ENCODE peak calls at places on chromosomes 5 and 9, in five cellular contexts. Q is progenitor cell of endocrine pancreas, M is psoas muscle, D is fibroblast of lung, U is astrocyte of the spinal cord. E is an unnamed sample.

GRCh38 chr9:98222885-98223640 is 30.6 kb upstream of the CORO2A start:
- DNase-seq in Q (no peak), M (no peak), D (peak), U (peak), E (no peak)

GRCh38 chr5:17360879-17361278 is 137.2 kb upstream of the TAF11L2 start:
- DNase-seq in Q (no peak), M (no peak), D (no peak), U (no peak), E (no peak)

GRCh38 chr9:113609562-113610318 is 146.2 kb downstream of the RGS3 start:
- DNase-seq in Q (peak), M (peak), D (peak), U (no peak), E (no peak)

GRCh38 chr9:113913426-113914195 is 37.5 kb downstream of the ZNF618 start:
- DNase-seq in Q (no peak), M (peak), D (no peak), U (peak), E (no peak)

GRCh38 chr9:84254972-84255371 is 85.6 kb downstream of the SLC28A3 start:
- DNase-seq in Q (no peak), M (no peak), D (no peak), U (no peak), E (no peak)

GRCh38 chr5:122785294-122785693 is 10.4 kb downstream of the SNX2 start:
- DNase-seq in Q (no peak), M (no peak), D (no peak), U (no peak), E (no peak)

GRCh38 chr5:103569313-103570060 is 6.9 kb upstream of the NUDT12 start:
- DNase-seq in Q (no peak), M (no peak), D (peak), U (no peak), E (no peak)

GRCh38 chr5:131214828-131215227 is 44.1 kb downstream of the LYRM7 start:
- DNase-seq in Q (no peak), M (no peak), D (no peak), U (no peak), E (no peak)

GRCh38 chr9:38087934-38088925 is 19.2 kb upstream of the SHB start:
- DNase-seq in Q (peak), M (peak), D (peak), U (peak), E (peak)

GRCh38 chr5:99019812-99020697 is 91.2 kb upstream of the CHD1 start:
- DNase-seq in Q (no peak), M (no peak), D (peak), U (peak), E (no peak)

GRCh38 chr5:179836225-179837019 is 15.7 kb downstream of the SQSTM1 start:
- DNase-seq in Q (no peak), M (no peak), D (peak), U (peak), E (peak)

GRCh38 chr5:149761461-149761860 is 31.4 kb downstream of the PPARGC1B start:
- DNase-seq in Q (no peak), M (no peak), D (no peak), U (no peak), E (no peak)

GRCh38 chr5:168651654-168652053 is 72.5 kb upstream of the PANK3 start:
- DNase-seq in Q (no peak), M (no peak), D (peak), U (peak), E (no peak)

GRCh38 chr9:124271660-124272059 is 13.9 kb downstream of the NEK6 start:
- DNase-seq in Q (no peak), M (no peak), D (no peak), U (no peak), E (no peak)

GRCh38 chr5:159317849-159318248 is 12.4 kb downstream of the IL12B start:
- DNase-seq in Q (no peak), M (no peak), D (no peak), U (no peak), E (no peak)

GRCh38 chr5:117982691-117983090 is 1005.7 kb downstream of the DTWD2 start:
- DNase-seq in Q (no peak), M (no peak), D (no peak), U (no peak), E (no peak)

GRCh38 chr5:155024015-155024414 is 10.5 kb downstream of the KIF4B start:
- DNase-seq in Q (no peak), M (no peak), D (no peak), U (no peak), E (no peak)

DNA sequence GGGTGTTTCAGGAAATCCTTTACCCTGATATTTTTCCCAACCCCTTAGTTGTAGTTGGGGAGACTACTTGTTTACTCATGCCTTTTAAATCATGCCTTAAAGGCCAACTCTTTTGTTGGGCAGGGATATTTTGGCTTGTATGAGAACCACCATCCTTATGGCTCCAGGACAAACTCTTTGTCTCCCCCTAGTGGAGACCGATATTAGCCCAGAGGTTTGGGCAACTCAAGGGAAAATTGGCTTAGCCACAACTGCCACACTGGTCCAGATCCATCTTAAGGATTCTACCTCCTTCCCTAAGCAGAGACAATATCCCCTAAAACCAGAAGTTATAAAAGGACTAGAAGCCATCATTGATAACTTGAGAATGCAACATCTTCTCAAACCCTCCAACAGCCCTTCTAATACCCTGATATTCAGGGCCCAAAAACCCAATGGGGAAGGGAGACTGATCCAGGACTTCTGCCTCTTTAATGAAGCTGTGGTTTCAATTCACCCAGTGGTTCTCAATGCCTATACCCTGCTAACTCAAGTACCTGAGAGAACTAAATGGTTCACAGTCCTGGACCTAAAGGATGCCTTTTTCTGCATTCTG is 100.9 kb upstream of the HCN1 start:
- DNase-seq in Q (no peak), M (no peak), D (no peak), U (no peak), E (no peak)
- TF ChIP-seq CTCF in Q (peak), M (no peak), D (no peak), U (no peak), E (peak)

GRCh38 chr5:111672126-111672525 is 84.9 kb downstream of the NREP start:
- DNase-seq in Q (no peak), M (no peak), D (no peak), U (no peak), E (no peak)

GRCh38 chr5:111668713-111669112 is 88.3 kb downstream of the NREP start:
- DNase-seq in Q (no peak), M (no peak), D (no peak), U (no peak), E (no peak)

GRCh38 chr5:111673896-111674626 is 82.9 kb downstream of the NREP start:
- DNase-seq in Q (no peak), M (no peak), D (peak), U (no peak), E (no peak)

GRCh38 chr5:111667128-111667756 is 89.8 kb downstream of the NREP start:
- DNase-seq in Q (no peak), M (no peak), D (no peak), U (no peak), E (peak)

GRCh38 chr5:111670826-111671492 is 86.0 kb downstream of the NREP start:
- DNase-seq in Q (no peak), M (no peak), D (no peak), U (no peak), E (no peak)
- TF ChIP-seq CTCF in Q (peak), M (no peak), D (peak), U (peak), E (no peak)

GRCh38 chr9:13524245-13524644 is 244.8 kb upstream of the MPDZ start:
- DNase-seq in Q (no peak), M (no peak), D (peak), U (peak), E (no peak)
- TF ChIP-seq CTCF in Q (no peak), M (no peak), D (no peak), U (no peak), E (no peak)

DNA sequence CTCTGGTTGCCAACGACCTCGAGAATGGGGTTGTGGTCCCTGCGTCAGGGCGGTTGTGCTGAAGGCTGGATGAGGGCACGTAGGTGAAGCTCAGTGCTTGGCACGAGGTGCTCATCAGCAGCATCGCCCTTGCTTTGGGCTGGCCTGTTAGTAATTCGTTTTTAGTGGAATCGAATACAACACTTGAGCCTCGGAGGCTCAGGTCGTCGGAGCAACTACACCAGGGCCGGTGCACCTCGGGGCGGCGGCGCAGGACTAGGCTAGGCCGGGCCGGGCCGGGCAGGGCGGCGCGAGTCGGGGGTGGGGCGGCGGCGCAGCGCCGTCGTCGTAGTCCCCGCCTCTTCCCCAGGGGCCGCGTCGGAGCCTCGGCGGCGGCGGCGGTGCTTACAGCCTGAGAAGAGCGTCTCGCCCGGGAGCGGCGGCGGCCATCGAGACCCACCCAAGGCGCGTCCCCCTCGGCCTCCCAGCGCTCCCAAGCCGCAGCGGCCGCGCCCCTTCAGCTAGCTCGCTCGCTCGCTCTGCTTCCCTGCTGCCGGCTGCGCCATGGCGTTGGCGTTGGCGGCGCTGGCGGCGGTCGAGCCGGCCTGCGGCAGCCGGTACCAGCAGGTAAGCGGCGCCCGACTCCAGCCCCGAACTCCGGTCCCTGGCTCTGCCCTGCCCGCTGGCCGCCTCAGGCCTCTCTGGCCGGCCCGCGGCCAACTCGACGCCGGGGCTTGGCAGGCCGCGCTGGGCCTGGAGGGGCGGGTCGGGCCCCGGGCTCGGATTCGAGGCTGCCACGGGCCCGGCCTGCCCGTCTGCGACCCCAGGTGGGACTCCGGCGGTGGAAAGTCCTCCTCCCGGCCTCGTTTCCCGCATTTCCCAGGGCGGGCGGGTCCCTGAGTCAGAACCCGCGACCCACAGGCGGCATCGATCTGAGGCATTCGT is at the start of gene NDFIP1:
- DNase-seq in Q (peak), M (peak), D (peak), U (peak), E (peak)
- TF ChIP-seq CTCF in Q (no peak), M (no peak), D (no peak), U (no peak), E (no peak)

DNA sequence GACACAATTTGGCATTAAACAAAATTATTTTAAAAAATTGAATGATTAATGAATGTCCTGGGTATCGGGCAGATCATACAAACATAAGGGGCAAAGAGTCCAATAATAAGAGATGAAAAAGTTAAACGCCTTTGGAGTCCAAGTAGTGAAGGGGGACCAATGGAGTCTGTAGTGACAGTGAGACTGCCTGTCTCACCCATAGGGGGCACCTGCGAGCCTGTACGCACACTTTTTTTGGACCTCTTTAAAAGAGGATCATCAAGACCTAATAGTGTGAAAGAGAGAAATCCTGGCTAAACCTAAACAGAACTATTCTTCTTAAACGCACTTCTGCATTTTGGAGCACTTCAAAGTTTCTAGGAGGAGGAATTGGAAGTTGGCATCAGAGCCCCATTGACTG is 636.0 kb upstream of the KLF4 start:
- DNase-seq in Q (no peak), M (no peak), D (no peak), U (no peak), E (no peak)
- TF ChIP-seq CTCF in Q (peak), M (peak), D (peak), U (peak), E (peak)

DNA sequence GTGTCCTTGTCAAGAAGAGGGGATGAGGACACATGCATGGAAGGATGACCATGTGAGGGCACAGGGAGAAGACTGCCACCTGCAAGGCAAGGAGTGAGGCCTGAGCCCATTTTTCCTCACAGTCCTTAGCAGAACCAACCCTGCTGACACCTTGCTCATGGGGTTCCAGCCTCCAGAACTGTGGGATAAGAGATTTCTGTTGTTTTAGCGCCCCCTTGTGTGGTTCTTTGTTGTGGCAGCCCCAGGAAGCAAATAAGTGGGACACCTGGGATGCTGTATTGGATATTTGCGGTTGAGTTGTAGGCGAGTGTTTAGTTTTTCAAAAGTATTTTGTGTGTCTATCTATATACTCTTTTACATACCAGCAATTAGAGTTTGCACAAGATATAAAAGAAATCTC is 206.4 kb downstream of the NXNL2 start:
- DNase-seq in Q (no peak), M (no peak), D (no peak), U (no peak), E (no peak)
- TF ChIP-seq CTCF in Q (peak), M (no peak), D (peak), U (peak), E (peak)

DNA sequence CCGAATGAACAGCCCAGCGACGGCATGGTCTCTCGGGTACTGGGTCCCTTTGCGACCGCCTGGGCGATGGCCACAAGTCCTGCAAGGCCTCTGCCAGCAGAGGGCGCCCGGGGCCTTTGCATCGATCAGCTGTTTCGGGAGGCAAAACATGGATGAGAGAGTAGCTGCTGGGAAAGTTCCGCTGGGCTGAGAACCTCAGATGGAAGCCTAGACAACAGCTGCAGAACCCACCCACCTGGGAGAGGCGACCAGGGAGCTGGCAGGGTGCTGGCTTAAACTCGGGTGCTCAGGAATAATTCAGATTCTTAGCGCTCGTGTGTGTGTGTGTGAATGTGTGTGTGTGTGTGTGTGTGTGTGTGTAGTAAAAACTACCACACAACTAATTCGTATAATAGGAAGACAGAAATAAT is 50.0 kb downstream of the TRIM32 start:
- DNase-seq in Q (peak), M (peak), D (peak), U (peak), E (peak)
- TF ChIP-seq CTCF in Q (peak), M (peak), D (peak), U (peak), E (peak)

DNA sequence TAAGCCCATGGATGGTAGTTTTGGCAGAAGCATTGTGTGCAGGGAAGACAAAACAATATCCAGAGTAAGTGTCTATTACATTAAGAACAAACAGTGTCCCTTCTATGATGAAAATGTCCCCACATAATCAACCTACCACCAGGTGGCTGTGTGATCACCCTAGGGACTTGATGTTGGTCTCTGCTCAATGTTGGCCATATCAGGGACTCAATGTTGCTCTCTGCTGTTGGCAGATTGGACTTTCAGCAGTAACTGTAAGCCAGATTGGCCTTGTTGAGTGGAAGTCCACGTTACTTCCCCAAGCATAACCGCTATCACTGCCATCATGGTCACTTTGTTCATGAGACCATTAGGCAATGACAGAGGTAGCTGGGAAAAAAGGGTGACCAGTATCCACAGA is 52.8 kb upstream of the PRSS3 start:
- DNase-seq in Q (no peak), M (no peak), D (no peak), U (no peak), E (no peak)
- TF ChIP-seq CTCF in Q (peak), M (no peak), D (no peak), U (no peak), E (no peak)

GRCh38 chr9:3746296-3747275 is 220.8 kb upstream of the RFX3 start:
- DNase-seq in Q (no peak), M (no peak), D (peak), U (peak), E (no peak)

GRCh38 chr9:3750311-3750710 is 224.5 kb upstream of the RFX3 start:
- DNase-seq in Q (no peak), M (no peak), D (no peak), U (no peak), E (no peak)

GRCh38 chr9:3756071-3756470 is 230.3 kb upstream of the RFX3 start:
- DNase-seq in Q (no peak), M (no peak), D (peak), U (no peak), E (no peak)

DNA sequence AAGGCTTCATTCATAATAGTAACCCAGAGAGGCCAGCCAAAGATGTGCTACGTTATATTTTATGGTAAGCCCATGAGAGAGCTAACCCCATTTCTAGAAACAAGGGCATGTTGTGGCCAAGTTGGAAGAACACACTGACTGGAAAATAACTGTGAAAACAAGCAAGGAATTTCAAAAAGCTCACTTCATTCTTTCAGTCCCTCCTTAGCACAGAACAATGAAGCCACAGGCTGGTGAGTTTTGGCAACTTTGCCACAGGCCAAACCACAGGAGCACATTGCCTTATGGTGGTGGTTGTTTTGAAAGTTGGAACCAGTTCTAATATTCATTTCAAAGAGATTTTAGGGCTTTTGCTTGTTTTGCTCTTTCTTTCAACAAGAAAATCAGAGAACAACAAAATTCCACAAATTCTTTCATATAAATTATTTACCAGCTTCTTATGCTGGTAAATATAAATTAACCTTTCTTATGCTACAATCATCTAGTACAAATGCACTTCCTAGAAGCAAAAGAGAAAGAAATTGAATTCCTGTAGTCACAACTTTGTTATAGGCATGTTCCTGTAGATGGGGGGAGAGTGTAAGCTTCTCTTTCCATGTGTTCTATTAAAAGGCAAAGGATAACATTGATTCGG is 225.4 kb upstream of the RFX3 start:
- DNase-seq in Q (no peak), M (no peak), D (peak), U (peak), E (no peak)
- TF ChIP-seq CTCF in Q (no peak), M (no peak), D (no peak), U (peak), E (no peak)

GRCh38 chr5:157232706-157233105 is 33.2 kb upstream of the CYFIP2 start:
- DNase-seq in Q (no peak), M (no peak), D (no peak), U (no peak), E (no peak)

GRCh38 chr5:157233515-157233914 is 32.4 kb upstream of the CYFIP2 start:
- DNase-seq in Q (no peak), M (no peak), D (no peak), U (no peak), E (no peak)

GRCh38 chr5:157236423-157236822 is 29.5 kb upstream of the CYFIP2 start:
- DNase-seq in Q (no peak), M (no peak), D (no peak), U (no peak), E (no peak)

GRCh38 chr5:157225463-157226422 is 40.2 kb upstream of the CYFIP2 start:
- DNase-seq in Q (no peak), M (no peak), D (no peak), U (no peak), E (no peak)

GRCh38 chr5:157230610-157231009 is 35.3 kb upstream of the CYFIP2 start:
- DNase-seq in Q (no peak), M (no peak), D (no peak), U (no peak), E (no peak)
- TF ChIP-seq CTCF in Q (no peak), M (no peak), D (no peak), U (no peak), E (no peak)